ENCODE peak calls at places on chromosomes 2 and 18, in six cellular contexts. One of them, this sample, is unnamed. For H3K4me1, the result is how much of the 10 kb centered on the place peaks cover.

GRCh38 chr18:73340135-73340934 is 472.5 kb upstream of the NETO1 start:
- DNase-seq in left ventricle myocardium inferior: no peak
- DNase-seq in neuronal stem cell: no peak
- DNase-seq in vagina: no peak
- DNase-seq in aorta: no peak
- DNase-seq in heart right ventricle: no peak
- DNase-seq in this sample: peak

GRCh38 chr2:98348066-98348561 is 1.9 kb downstream of the CNGA3 start:
- DNase-seq in aorta: no peak
- DNase-seq in neuronal stem cell: peak
- DNase-seq in vagina: no peak
- DNase-seq in heart right ventricle: no peak
- DNase-seq in left ventricle myocardium inferior: no peak
- DNase-seq in this sample: no peak

GRCh38 chr2:100043891-100044255 is 98.5 kb downstream of the AFF3 start:
- DNase-seq in heart right ventricle: no peak
- DNase-seq in neuronal stem cell: no peak
- DNase-seq in aorta: no peak
- DNase-seq in left ventricle myocardium inferior: no peak
- DNase-seq in vagina: no peak
- DNase-seq in this sample: no peak

GRCh38 chr2:17762457-17762856 is 8.5 kb downstream of the GEN1 start:
- DNase-seq in aorta: no peak
- DNase-seq in left ventricle myocardium inferior: no peak
- DNase-seq in neuronal stem cell: no peak
- DNase-seq in heart right ventricle: no peak
- DNase-seq in vagina: no peak
- DNase-seq in this sample: no peak

GRCh38 chr2:100264121-100264520 is 58.2 kb downstream of the LONRF2 start:
- DNase-seq in heart right ventricle: no peak
- DNase-seq in neuronal stem cell: no peak
- DNase-seq in left ventricle myocardium inferior: no peak
- DNase-seq in vagina: no peak
- DNase-seq in aorta: no peak
- DNase-seq in this sample: no peak

GRCh38 chr2:14422426-14422825 is 210.1 kb upstream of the LRATD1 start:
- DNase-seq in vagina: no peak
- DNase-seq in aorta: no peak
- DNase-seq in left ventricle myocardium inferior: no peak
- DNase-seq in neuronal stem cell: no peak
- DNase-seq in heart right ventricle: no peak
- DNase-seq in this sample: no peak

GRCh38 chr2:128610496-128610895 is 291.8 kb upstream of the HS6ST1 start:
- DNase-seq in aorta: no peak
- DNase-seq in neuronal stem cell: no peak
- DNase-seq in left ventricle myocardium inferior: no peak
- DNase-seq in heart right ventricle: no peak
- DNase-seq in vagina: no peak
- DNase-seq in this sample: no peak

GRCh38 chr18:44715841-44716240 is 35.2 kb downstream of the SETBP1 start:
- DNase-seq in heart right ventricle: no peak
- DNase-seq in neuronal stem cell: no peak
- DNase-seq in aorta: no peak
- DNase-seq in vagina: no peak
- DNase-seq in left ventricle myocardium inferior: no peak
- DNase-seq in this sample: no peak

GRCh38 chr2:168999668-169000213 is 31.4 kb downstream of the ABCB11 start:
- DNase-seq in heart right ventricle: no peak
- DNase-seq in neuronal stem cell: no peak
- DNase-seq in aorta: no peak
- DNase-seq in vagina: no peak
- DNase-seq in left ventricle myocardium inferior: no peak
- DNase-seq in this sample: no peak

GRCh38 chr18:70493461-70493860 is 204.6 kb downstream of the SOCS6 start:
- DNase-seq in neuronal stem cell: no peak
- DNase-seq in aorta: no peak
- DNase-seq in heart right ventricle: no peak
- DNase-seq in left ventricle myocardium inferior: no peak
- DNase-seq in vagina: no peak
- DNase-seq in this sample: no peak

GRCh38 chr2:235545369-235546150 is 51.7 kb downstream of the AGAP1 start:
- DNase-seq in aorta: no peak
- DNase-seq in left ventricle myocardium inferior: no peak
- DNase-seq in vagina: no peak
- DNase-seq in neuronal stem cell: no peak
- DNase-seq in heart right ventricle: no peak
- DNase-seq in this sample: no peak

GRCh38 chr2:216936954-216937357 is 77.1 kb upstream of the TNP1 start:
- DNase-seq in neuronal stem cell: no peak
- DNase-seq in heart right ventricle: peak
- DNase-seq in left ventricle myocardium inferior: peak
- DNase-seq in vagina: no peak
- DNase-seq in aorta: no peak
- DNase-seq in this sample: no peak
- H3K4me3 ChIP-seq in neuronal stem cell: no peak
- H3K4me3 ChIP-seq in heart right ventricle: no peak
- H3K4me3 ChIP-seq in left ventricle myocardium inferior: no peak
- H3K4me3 ChIP-seq in vagina: no peak
- H3K4me3 ChIP-seq in aorta: no peak
- H3K4me3 ChIP-seq in this sample: no peak

DNA sequence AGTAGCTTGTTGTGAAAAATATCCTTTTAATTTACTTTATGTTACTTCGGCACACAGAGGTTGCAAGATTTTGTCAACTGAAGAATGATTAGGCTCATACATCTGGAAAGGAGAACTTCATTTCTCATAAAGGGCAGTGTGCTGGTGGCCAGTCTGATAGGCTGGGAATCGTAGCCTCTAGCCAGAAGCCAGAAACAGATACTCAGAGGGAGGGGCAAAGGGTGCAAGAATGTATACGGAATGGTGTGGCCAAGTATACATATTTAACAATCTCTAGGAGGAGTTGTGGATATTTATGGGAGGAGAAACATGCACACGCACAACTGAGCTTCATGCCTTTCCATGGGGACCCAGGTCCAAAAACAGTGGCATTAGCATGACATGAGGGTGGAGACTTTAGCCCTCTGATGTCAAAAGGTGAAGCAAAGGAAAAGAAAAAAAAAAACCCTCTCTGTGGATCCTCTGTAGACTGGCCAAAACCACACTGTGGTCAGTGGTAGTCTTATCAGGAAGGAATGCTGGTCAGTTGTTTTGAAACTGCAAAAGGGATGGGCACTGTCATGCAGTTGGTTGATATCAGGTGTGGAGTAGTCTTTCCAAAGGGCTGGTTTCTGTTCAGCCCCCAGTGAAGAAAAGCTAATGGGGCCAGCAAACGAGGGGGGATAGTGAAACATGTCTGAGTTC is 34.9 kb upstream of the APCDD1 start:
- DNase-seq in heart right ventricle: no peak
- DNase-seq in left ventricle myocardium inferior: no peak
- DNase-seq in vagina: no peak
- DNase-seq in neuronal stem cell: no peak
- DNase-seq in aorta: no peak
- DNase-seq in this sample: no peak
- H3K4me1 ChIP-seq in heart right ventricle: under half
- H3K4me1 ChIP-seq in left ventricle myocardium inferior: under half
- H3K4me1 ChIP-seq in vagina: under half
- H3K4me1 ChIP-seq in neuronal stem cell: under half
- H3K4me1 ChIP-seq in aorta: under half
- H3K4me1 ChIP-seq in this sample: under half

GRCh38 chr2:209517436-209517835 is 93.6 kb downstream of the MAP2 start:
- DNase-seq in left ventricle myocardium inferior: no peak
- DNase-seq in heart right ventricle: no peak
- DNase-seq in aorta: no peak
- DNase-seq in neuronal stem cell: no peak
- DNase-seq in vagina: no peak
- DNase-seq in this sample: no peak
- H3K4me3 ChIP-seq in left ventricle myocardium inferior: no peak
- H3K4me3 ChIP-seq in heart right ventricle: no peak
- H3K4me3 ChIP-seq in aorta: no peak
- H3K4me3 ChIP-seq in neuronal stem cell: no peak
- H3K4me3 ChIP-seq in vagina: no peak
- H3K4me3 ChIP-seq in this sample: no peak

GRCh38 chr2:230869691-230870543 is 5.2 kb downstream of the ITM2C start:
- DNase-seq in vagina: peak
- DNase-seq in neuronal stem cell: no peak
- DNase-seq in aorta: peak
- DNase-seq in left ventricle myocardium inferior: no peak
- DNase-seq in heart right ventricle: no peak
- DNase-seq in this sample: peak

GRCh38 chr2:230872151-230872967 is 7.6 kb downstream of the ITM2C start:
- DNase-seq in vagina: no peak
- DNase-seq in heart right ventricle: no peak
- DNase-seq in left ventricle myocardium inferior: no peak
- DNase-seq in aorta: peak
- DNase-seq in neuronal stem cell: no peak
- DNase-seq in this sample: peak

GRCh38 chr2:230872968-230873669 is 8.4 kb downstream of the ITM2C start:
- DNase-seq in vagina: no peak
- DNase-seq in aorta: peak
- DNase-seq in neuronal stem cell: no peak
- DNase-seq in left ventricle myocardium inferior: no peak
- DNase-seq in heart right ventricle: no peak
- DNase-seq in this sample: peak

GRCh38 chr2:230870544-230871360 is 6.0 kb downstream of the ITM2C start:
- DNase-seq in aorta: peak
- DNase-seq in heart right ventricle: no peak
- DNase-seq in neuronal stem cell: no peak
- DNase-seq in left ventricle myocardium inferior: no peak
- DNase-seq in vagina: peak
- DNase-seq in this sample: peak

DNA sequence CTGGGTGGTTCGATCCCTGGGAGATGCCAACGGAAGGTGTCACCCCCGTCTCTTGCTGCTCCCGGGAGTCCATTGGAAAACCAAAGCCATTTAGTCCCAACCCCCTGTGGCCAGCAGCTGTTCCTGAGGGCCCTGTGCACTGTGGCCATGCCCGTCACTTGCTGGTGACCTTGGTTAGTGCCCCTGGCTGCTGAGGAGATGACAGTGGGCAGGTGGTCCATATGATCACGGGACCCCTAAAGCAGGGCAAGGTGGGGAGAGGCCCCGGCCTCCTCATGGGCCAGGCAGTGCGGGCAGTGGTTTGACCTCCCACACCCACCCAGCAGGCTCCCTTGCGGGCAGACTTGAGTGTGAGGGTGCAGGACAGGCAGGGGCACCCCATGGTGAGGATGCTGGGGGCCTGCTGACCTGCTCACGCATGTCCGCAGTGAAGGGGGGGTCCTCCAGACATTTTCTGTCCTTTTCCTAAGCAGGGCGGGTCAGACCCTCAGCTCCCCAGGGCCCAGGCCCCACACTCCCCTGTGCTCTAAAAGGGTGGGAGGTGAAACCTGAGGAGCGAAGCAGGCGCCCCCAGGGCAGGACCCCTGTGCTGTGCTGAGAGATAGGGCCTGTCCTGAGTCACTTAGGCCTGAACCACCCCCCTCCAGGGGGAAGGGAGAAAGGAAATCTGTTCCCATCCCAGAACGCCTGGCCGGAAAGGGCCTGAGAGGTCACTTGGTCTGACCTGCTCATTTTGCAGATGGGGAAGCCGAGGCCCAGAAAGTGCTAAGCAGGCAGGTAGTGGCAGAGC is 6.8 kb downstream of the ITM2C start:
- DNase-seq in heart right ventricle: no peak
- DNase-seq in aorta: peak
- DNase-seq in neuronal stem cell: no peak
- DNase-seq in left ventricle myocardium inferior: no peak
- DNase-seq in vagina: peak
- DNase-seq in this sample: no peak
- H3K4me1 ChIP-seq in heart right ventricle: under half
- H3K4me1 ChIP-seq in aorta: under half
- H3K4me1 ChIP-seq in neuronal stem cell: half or more
- H3K4me1 ChIP-seq in left ventricle myocardium inferior: under half
- H3K4me1 ChIP-seq in vagina: under half
- H3K4me1 ChIP-seq in this sample: under half

DNA sequence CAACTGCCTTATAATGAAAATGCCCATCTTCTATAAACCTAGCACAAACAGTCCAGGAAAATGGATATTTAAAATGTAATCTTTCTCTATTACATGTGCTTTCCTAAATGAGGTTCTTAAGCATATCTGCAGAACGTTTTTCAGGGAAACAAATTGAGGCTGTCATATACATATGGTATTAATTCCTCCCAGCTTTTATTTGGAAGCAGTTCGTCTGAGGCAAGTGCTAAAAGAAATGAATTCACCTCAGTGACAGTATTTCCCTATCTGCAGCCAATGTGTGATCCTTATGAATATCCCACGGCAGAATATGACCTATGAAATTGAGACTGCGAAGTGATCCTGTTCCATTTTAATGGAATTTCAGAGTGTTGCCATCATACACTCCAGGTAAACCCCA is 7.1 kb downstream of the MYOM1 start:
- DNase-seq in heart right ventricle: no peak
- DNase-seq in vagina: no peak
- DNase-seq in neuronal stem cell: no peak
- DNase-seq in aorta: no peak
- DNase-seq in left ventricle myocardium inferior: no peak
- DNase-seq in this sample: no peak
- H3K4me3 ChIP-seq in heart right ventricle: peak
- H3K4me3 ChIP-seq in vagina: no peak
- H3K4me3 ChIP-seq in neuronal stem cell: no peak
- H3K4me3 ChIP-seq in aorta: no peak
- H3K4me3 ChIP-seq in left ventricle myocardium inferior: peak
- H3K4me3 ChIP-seq in this sample: no peak

GRCh38 chr2:60539177-60539576 is 14.3 kb downstream of the BCL11A start:
- DNase-seq in heart right ventricle: no peak
- DNase-seq in neuronal stem cell: no peak
- DNase-seq in aorta: no peak
- DNase-seq in vagina: no peak
- DNase-seq in left ventricle myocardium inferior: no peak
- DNase-seq in this sample: no peak
- H3K4me1 ChIP-seq in heart right ventricle: under half
- H3K4me1 ChIP-seq in neuronal stem cell: under half
- H3K4me1 ChIP-seq in aorta: under half
- H3K4me1 ChIP-seq in vagina: under half
- H3K4me1 ChIP-seq in left ventricle myocardium inferior: half or more
- H3K4me1 ChIP-seq in this sample: under half

GRCh38 chr2:79200762-79201161 is 41.2 kb upstream of the REG3A start:
- DNase-seq in left ventricle myocardium inferior: no peak
- DNase-seq in heart right ventricle: no peak
- DNase-seq in vagina: no peak
- DNase-seq in aorta: no peak
- DNase-seq in neuronal stem cell: no peak
- DNase-seq in this sample: no peak
- H3K4me3 ChIP-seq in left ventricle myocardium inferior: no peak
- H3K4me3 ChIP-seq in heart right ventricle: no peak
- H3K4me3 ChIP-seq in vagina: no peak
- H3K4me3 ChIP-seq in aorta: no peak
- H3K4me3 ChIP-seq in neuronal stem cell: no peak
- H3K4me3 ChIP-seq in this sample: no peak